ENCODE peak calls at places on chromosomes 12 and 14, in seven cellular contexts. One of them, this sample, is unnamed.

GRCh38 chr12:123231931-123232330 is 1.0 kb downstream of the MPHOSPH9 start:
- DNase-seq in omental fat pad: no peak
- DNase-seq in right cardiac atrium: no peak
- DNase-seq in effector CD4-positive, alpha-beta T cell: no peak
- DNase-seq in WTC11: no peak
- DNase-seq in activated naive CD4-positive, alpha-beta T cell treated with anti-CD3 and anti-CD28 coated beads, Interleukin-2, amount 50 U/mL, for 16 hours: no peak
- DNase-seq in progenitor cell of endocrine pancreas: no peak
- DNase-seq in this sample: no peak

GRCh38 chr12:106139422-106140141 is 828 bp upstream of the NUAK1 start:
- DNase-seq in effector CD4-positive, alpha-beta T cell: no peak
- DNase-seq in WTC11: peak; percentile 87
- DNase-seq in right cardiac atrium: peak; percentile 91
- DNase-seq in omental fat pad: no peak
- DNase-seq in progenitor cell of endocrine pancreas: peak; percentile 69
- DNase-seq in activated naive CD4-positive, alpha-beta T cell treated with anti-CD3 and anti-CD28 coated beads, Interleukin-2, amount 50 U/mL, for 16 hours: peak; percentile 24
- DNase-seq in this sample: peak; percentile 75

GRCh38 chr14:27384124-27384523 is 786.3 kb upstream of the NOVA1 start:
- DNase-seq in activated naive CD4-positive, alpha-beta T cell treated with anti-CD3 and anti-CD28 coated beads, Interleukin-2, amount 50 U/mL, for 16 hours: no peak
- DNase-seq in progenitor cell of endocrine pancreas: no peak
- DNase-seq in WTC11: no peak
- DNase-seq in omental fat pad: no peak
- DNase-seq in right cardiac atrium: peak; percentile 38
- DNase-seq in effector CD4-positive, alpha-beta T cell: no peak
- DNase-seq in this sample: no peak

GRCh38 chr12:121465921-121466799 is 66.2 kb downstream of the RNF34 start:
- DNase-seq in activated naive CD4-positive, alpha-beta T cell treated with anti-CD3 and anti-CD28 coated beads, Interleukin-2, amount 50 U/mL, for 16 hours: peak; percentile 39
- DNase-seq in right cardiac atrium: peak; percentile 65
- DNase-seq in progenitor cell of endocrine pancreas: no peak
- DNase-seq in effector CD4-positive, alpha-beta T cell: peak; percentile 19
- DNase-seq in omental fat pad: no peak
- DNase-seq in WTC11: no peak
- DNase-seq in this sample: no peak

GRCh38 chr12:76113800-76114757 is 29.6 kb upstream of the NAP1L1 start:
- DNase-seq in progenitor cell of endocrine pancreas: no peak
- DNase-seq in effector CD4-positive, alpha-beta T cell: no peak
- DNase-seq in activated naive CD4-positive, alpha-beta T cell treated with anti-CD3 and anti-CD28 coated beads, Interleukin-2, amount 50 U/mL, for 16 hours: no peak
- DNase-seq in omental fat pad: no peak
- DNase-seq in right cardiac atrium: no peak
- DNase-seq in WTC11: no peak
- DNase-seq in this sample: no peak

GRCh38 chr12:15278816-15279658 is 43.3 kb upstream of the PTPRO start:
- DNase-seq in WTC11: no peak
- DNase-seq in activated naive CD4-positive, alpha-beta T cell treated with anti-CD3 and anti-CD28 coated beads, Interleukin-2, amount 50 U/mL, for 16 hours: no peak
- DNase-seq in omental fat pad: no peak
- DNase-seq in progenitor cell of endocrine pancreas: no peak
- DNase-seq in right cardiac atrium: peak; percentile 89
- DNase-seq in effector CD4-positive, alpha-beta T cell: no peak
- DNase-seq in this sample: no peak

GRCh38 chr12:57261385-57261784 is 10.4 kb upstream of the STAC3 start:
- DNase-seq in progenitor cell of endocrine pancreas: no peak
- DNase-seq in WTC11: no peak
- DNase-seq in omental fat pad: no peak
- DNase-seq in effector CD4-positive, alpha-beta T cell: no peak
- DNase-seq in right cardiac atrium: no peak
- DNase-seq in activated naive CD4-positive, alpha-beta T cell treated with anti-CD3 and anti-CD28 coated beads, Interleukin-2, amount 50 U/mL, for 16 hours: no peak
- DNase-seq in this sample: no peak

GRCh38 chr12:40286583-40286982 is 61.8 kb downstream of the LRRK2 start:
- DNase-seq in effector CD4-positive, alpha-beta T cell: no peak
- DNase-seq in omental fat pad: no peak
- DNase-seq in WTC11: no peak
- DNase-seq in right cardiac atrium: no peak
- DNase-seq in progenitor cell of endocrine pancreas: no peak
- DNase-seq in activated naive CD4-positive, alpha-beta T cell treated with anti-CD3 and anti-CD28 coated beads, Interleukin-2, amount 50 U/mL, for 16 hours: no peak
- DNase-seq in this sample: no peak

GRCh38 chr14:91225025-91225424 is 19.5 kb downstream of the GPR68 start:
- DNase-seq in omental fat pad: no peak
- DNase-seq in activated naive CD4-positive, alpha-beta T cell treated with anti-CD3 and anti-CD28 coated beads, Interleukin-2, amount 50 U/mL, for 16 hours: no peak
- DNase-seq in right cardiac atrium: no peak
- DNase-seq in effector CD4-positive, alpha-beta T cell: no peak
- DNase-seq in WTC11: no peak
- DNase-seq in progenitor cell of endocrine pancreas: no peak
- DNase-seq in this sample: no peak

GRCh38 chr12:98754095-98754494 is 109.0 kb downstream of the APAF1 start:
- DNase-seq in activated naive CD4-positive, alpha-beta T cell treated with anti-CD3 and anti-CD28 coated beads, Interleukin-2, amount 50 U/mL, for 16 hours: no peak
- DNase-seq in omental fat pad: no peak
- DNase-seq in WTC11: no peak
- DNase-seq in right cardiac atrium: no peak
- DNase-seq in progenitor cell of endocrine pancreas: no peak
- DNase-seq in effector CD4-positive, alpha-beta T cell: no peak
- DNase-seq in this sample: no peak

GRCh38 chr14:95460647-95461478 is 55.6 kb downstream of the SYNE3 start:
- DNase-seq in WTC11: peak; percentile 22
- DNase-seq in activated naive CD4-positive, alpha-beta T cell treated with anti-CD3 and anti-CD28 coated beads, Interleukin-2, amount 50 U/mL, for 16 hours: no peak
- DNase-seq in progenitor cell of endocrine pancreas: no peak
- DNase-seq in effector CD4-positive, alpha-beta T cell: no peak
- DNase-seq in right cardiac atrium: no peak
- DNase-seq in omental fat pad: no peak
- DNase-seq in this sample: no peak

GRCh38 chr14:91125271-91125661 is 11.4 kb downstream of the DGLUCY start:
- DNase-seq in activated naive CD4-positive, alpha-beta T cell treated with anti-CD3 and anti-CD28 coated beads, Interleukin-2, amount 50 U/mL, for 16 hours: no peak
- DNase-seq in progenitor cell of endocrine pancreas: no peak
- DNase-seq in effector CD4-positive, alpha-beta T cell: no peak
- DNase-seq in WTC11: no peak
- DNase-seq in right cardiac atrium: no peak
- DNase-seq in omental fat pad: no peak
- DNase-seq in this sample: no peak

GRCh38 chr14:21255385-21256101 is 13.7 kb downstream of the HNRNPC start:
- DNase-seq in right cardiac atrium: no peak
- DNase-seq in effector CD4-positive, alpha-beta T cell: no peak
- DNase-seq in WTC11: no peak
- DNase-seq in activated naive CD4-positive, alpha-beta T cell treated with anti-CD3 and anti-CD28 coated beads, Interleukin-2, amount 50 U/mL, for 16 hours: no peak
- DNase-seq in omental fat pad: no peak
- DNase-seq in progenitor cell of endocrine pancreas: no peak
- DNase-seq in this sample: no peak

GRCh38 chr14:36383674-36384421 is 63.4 kb upstream of the MBIP start:
- DNase-seq in effector CD4-positive, alpha-beta T cell: no peak
- DNase-seq in activated naive CD4-positive, alpha-beta T cell treated with anti-CD3 and anti-CD28 coated beads, Interleukin-2, amount 50 U/mL, for 16 hours: no peak
- DNase-seq in WTC11: no peak
- DNase-seq in progenitor cell of endocrine pancreas: no peak
- DNase-seq in omental fat pad: no peak
- DNase-seq in right cardiac atrium: peak; percentile 81
- DNase-seq in this sample: no peak

GRCh38 chr12:76176935-76177334 is 92.5 kb upstream of the NAP1L1 start:
- DNase-seq in progenitor cell of endocrine pancreas: no peak
- DNase-seq in WTC11: no peak
- DNase-seq in effector CD4-positive, alpha-beta T cell: no peak
- DNase-seq in activated naive CD4-positive, alpha-beta T cell treated with anti-CD3 and anti-CD28 coated beads, Interleukin-2, amount 50 U/mL, for 16 hours: no peak
- DNase-seq in omental fat pad: no peak
- DNase-seq in right cardiac atrium: no peak
- DNase-seq in this sample: no peak

GRCh38 chr14:104688505-104688754 is 988 bp upstream of the INF2 start:
- DNase-seq in right cardiac atrium: no peak
- DNase-seq in omental fat pad: no peak
- DNase-seq in effector CD4-positive, alpha-beta T cell: no peak
- DNase-seq in activated naive CD4-positive, alpha-beta T cell treated with anti-CD3 and anti-CD28 coated beads, Interleukin-2, amount 50 U/mL, for 16 hours: no peak
- DNase-seq in WTC11: no peak
- DNase-seq in progenitor cell of endocrine pancreas: no peak
- DNase-seq in this sample: no peak

This sample was measured in iPS DF 6.9.